ENCODE peak calls at places on chromosome 13, in six cellular contexts. X is tibial artery, D is AG10803, J is breast epithelium, Y is fibroblast of pulmonary artery, A is WTC11. P is an unnamed sample.
A peak's percentile ranks its signal among the peaks of the same experiment; 100 is the strongest.

GRCh38 chr13:21837841-21838551 is 167.1 kb downstream of the FGF9 start:
- DNase-seq in Y (no peak), D (peak; percentile 62), X (no peak), A (no peak), J (no peak), P (no peak)

GRCh38 chr13:40492511-40492910 is 173.9 kb downstream of the FOXO1 start:
- DNase-seq in X (no peak), Y (no peak), J (no peak), A (no peak), D (no peak), P (no peak)

GRCh38 chr13:90890435-90890834 is 457.1 kb upstream of the MIR17HG start:
- DNase-seq in Y (no peak), J (no peak), X (no peak), D (no peak), A (no peak), P (no peak)

GRCh38 chr13:40394304-40394983 is 272.0 kb downstream of the FOXO1 start:
- DNase-seq in D (no peak), Y (peak; percentile 33), X (no peak), A (no peak), J (no peak), P (no peak)

GRCh38 chr13:75136151-75136550 is 345.8 kb downstream of the TBC1D4 start:
- DNase-seq in D (no peak), J (no peak), X (no peak), A (no peak), Y (no peak), P (no peak)

GRCh38 chr13:109205315-109205714 is 575.9 kb downstream of the MYO16 start:
- DNase-seq in A (no peak), X (no peak), J (no peak), Y (peak; percentile 18), D (no peak), P (no peak)

GRCh38 chr13:93771229-93771628 is 544.6 kb downstream of the GPC6 start:
- DNase-seq in A (no peak), Y (no peak), X (no peak), D (no peak), J (no peak), P (peak; percentile 33)

GRCh38 chr13:81487151-81487550 is 1146.2 kb upstream of the SPRY2 start:
- DNase-seq in J (no peak), D (no peak), Y (peak; percentile 9), A (peak; percentile 49), X (no peak), P (peak; percentile 16)

GRCh38 chr13:99275093-99275469 is 16.9 kb upstream of the GPR18 start:
- DNase-seq in X (no peak), A (no peak), D (peak; percentile 80), Y (peak; percentile 44), J (no peak), P (no peak)

GRCh38 chr13:101098873-101099272 is 317.4 kb downstream of the NALCN start:
- DNase-seq in J (no peak), D (no peak), X (no peak), A (no peak), Y (no peak), P (no peak)

GRCh38 chr13:100515410-100515800 is 73.2 kb downstream of the GGACT start:
- DNase-seq in X (no peak), A (no peak), J (no peak), Y (no peak), D (no peak), P (no peak)

GRCh38 chr13:106612688-106613087 is 44.8 kb upstream of the ARGLU1 start:
- DNase-seq in A (no peak), Y (peak; percentile 82), J (no peak), D (peak; percentile 43), X (no peak), P (no peak)

GRCh38 chr13:66657165-66657895 is 572.8 kb downstream of the PCDH9 start:
- DNase-seq in A (no peak), X (no peak), Y (peak; percentile 99), J (peak; percentile 80), D (peak; percentile 90), P (no peak)

GRCh38 chr13:80141114-80141849 is 199.6 kb downstream of the SPRY2 start:
- DNase-seq in Y (peak; percentile 94), D (peak; percentile 64), X (peak; percentile 73), J (peak; percentile 19), A (no peak), P (no peak)

GRCh38 chr13:50126378-50127016 is 111.3 kb downstream of the KCNRG start:
- DNase-seq in Y (peak; percentile 54), X (no peak), D (peak; percentile 58), J (no peak), A (peak; percentile 19), P (no peak)

GRCh38 chr13:77434289-77434688 is 101.2 kb upstream of the SCEL start:
- DNase-seq in Y (no peak), A (no peak), D (no peak), J (no peak), X (no peak), P (no peak)

GRCh38 chr13:79548886-79549285 is 67.9 kb downstream of the NDFIP2 start:
- DNase-seq in Y (peak; percentile 46), X (no peak), A (no peak), J (no peak), D (peak; percentile 2), P (no peak)

GRCh38 chr13:75178436-75178835 is 303.5 kb downstream of the TBC1D4 start:
- DNase-seq in X (no peak), Y (no peak), J (no peak), D (no peak), A (no peak), P (no peak)

GRCh38 chr13:75347925-75348324 is 134.0 kb downstream of the TBC1D4 start:
- DNase-seq in D (no peak), X (no peak), J (no peak), A (no peak), Y (no peak), P (no peak)

GRCh38 chr13:106348032-106348431 is 187.4 kb downstream of the EFNB2 start:
- DNase-seq in Y (peak; percentile 59), D (peak; percentile 37), A (no peak), X (no peak), J (no peak), P (no peak)

GRCh38 chr13:113863511-113864302 is at the start of gene GAS6:
- DNase-seq in J (peak; percentile 38), Y (peak; percentile 35), A (peak; percentile 57), X (peak; percentile 86), D (peak; percentile 70), P (peak; percentile 70)
- TF ChIP-seq CTCF in J (no peak), Y (no peak), A (no peak), X (no peak), D (no peak), P (no peak)

GRCh38 chr13:62510906-62511655 is 1095.4 kb upstream of the PCDH20 start:
- DNase-seq in D (no peak), J (no peak), X (no peak), A (no peak), Y (no peak), P (no peak)

DNA sequence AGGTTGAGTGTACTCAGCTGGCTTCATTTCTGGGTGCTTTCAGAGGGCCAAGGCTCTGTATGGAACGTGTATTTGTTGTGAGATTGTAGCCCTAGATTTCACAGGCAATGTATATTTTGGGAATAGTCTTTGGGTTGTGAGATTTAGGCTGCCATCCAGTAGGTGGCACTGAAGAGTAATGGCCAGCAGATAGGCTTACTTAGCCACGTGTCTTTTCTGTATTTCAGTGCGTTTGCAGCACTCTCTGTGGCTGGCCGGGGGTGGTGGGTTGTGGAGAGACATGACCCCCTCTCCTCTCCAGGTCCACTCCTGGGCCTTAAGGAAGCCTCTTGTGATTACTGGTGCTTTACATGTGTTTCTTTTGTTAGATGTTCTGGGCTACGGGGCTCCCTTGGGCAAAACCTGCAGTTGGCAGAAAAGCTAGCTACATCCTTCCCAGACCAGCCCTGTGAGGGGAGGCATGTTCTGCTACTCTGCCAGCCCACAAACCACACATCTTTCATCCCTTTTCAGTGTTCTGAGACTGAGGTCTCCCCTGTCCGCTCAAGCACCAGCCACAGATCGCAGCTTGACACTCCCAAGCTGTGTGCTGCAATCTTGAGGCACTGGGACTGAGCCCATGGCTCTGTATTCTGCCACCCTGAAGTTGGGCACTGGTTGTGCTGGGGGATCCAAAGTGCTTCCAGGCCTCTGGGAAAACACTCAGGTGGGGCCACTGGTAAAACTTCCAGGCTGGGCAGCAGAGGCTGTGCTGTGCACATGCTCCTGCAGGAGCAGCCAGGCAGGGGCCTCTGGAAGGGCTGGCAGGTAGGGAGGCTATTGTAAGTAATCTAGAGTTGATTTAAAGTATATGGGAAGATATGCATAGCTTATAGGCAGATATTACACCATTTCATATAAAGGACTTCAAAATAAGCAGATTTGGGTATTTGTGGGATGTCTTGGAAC is 1096.8 kb upstream of the PCDH20 start:
- DNase-seq in J (no peak), A (peak; percentile 60), D (peak; percentile 6), Y (peak; percentile 33), X (no peak), P (peak; percentile 62)
- TF ChIP-seq CTCF in J (no peak), A (peak; percentile 33), D (peak; percentile 55), Y (peak; percentile 62), X (no peak), P (peak; percentile 76)

GRCh38 chr13:95352486-95352885 is 51.2 kb upstream of the ABCC4 start:
- DNase-seq in A (no peak), Y (no peak), J (no peak), X (no peak), D (no peak), P (no peak)
- TF ChIP-seq CTCF in A (no peak), Y (no peak), J (no peak), X (no peak), D (no peak), P (no peak)

DNA sequence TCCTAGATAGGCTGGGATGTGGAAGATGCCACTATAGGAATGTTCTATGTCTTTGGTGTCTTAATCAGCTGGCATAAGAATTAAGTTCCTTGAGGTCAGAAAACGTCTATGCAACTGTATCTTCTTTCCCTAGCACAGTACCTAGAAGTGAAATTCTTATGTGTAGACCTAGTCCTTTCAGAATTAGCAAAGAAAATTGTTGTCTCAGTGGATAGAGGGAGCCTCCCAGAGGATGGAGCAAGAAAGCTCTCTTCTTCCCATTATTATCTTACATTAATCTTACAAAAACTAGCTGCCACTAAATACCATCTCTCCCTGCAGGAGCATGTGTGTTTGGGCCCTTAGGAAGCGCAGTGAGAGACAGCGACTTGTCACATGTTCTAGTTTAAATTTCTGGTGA is 11.6 kb downstream of the CLDN10 start:
- DNase-seq in D (no peak), Y (peak; percentile 46), X (no peak), A (no peak), J (no peak), P (no peak)
- TF ChIP-seq CTCF in D (no peak), Y (peak; percentile 25), X (no peak), A (no peak), J (no peak), P (no peak)

GRCh38 chr13:97630725-97631124 is 196.8 kb downstream of the RAP2A start:
- DNase-seq in J (no peak), X (no peak), Y (peak; percentile 5), A (no peak), D (no peak), P (no peak)

GRCh38 chr13:97627566-97627965 is 193.6 kb downstream of the RAP2A start:
- DNase-seq in J (no peak), Y (peak; percentile 93), A (peak; percentile 26), D (peak; percentile 84), X (peak; percentile 70), P (peak; percentile 54)

GRCh38 chr13:97629601-97630272 is 195.8 kb downstream of the RAP2A start:
- DNase-seq in X (no peak), Y (no peak), D (no peak), J (no peak), A (no peak), P (no peak)

GRCh38 chr13:97631158-97631557 is 197.2 kb downstream of the RAP2A start:
- DNase-seq in J (no peak), Y (no peak), A (peak; percentile 53), D (no peak), X (no peak), P (no peak)
- TF ChIP-seq CTCF in J (no peak), Y (no peak), A (no peak), D (no peak), X (no peak), P (no peak)

GRCh38 chr13:54845351-54845965 is 1816.8 kb downstream of the OLFM4 start:
- DNase-seq in A (no peak), X (no peak), Y (no peak), J (no peak), D (no peak), P (no peak)
- TF ChIP-seq CTCF in A (no peak), X (no peak), Y (no peak), J (no peak), D (no peak), P (no peak)